ENCODE peak calls at places on chromosomes 13 and 19, in five cellular contexts. T, J, R, V and A are unnamed samples.

GRCh38 chr13:24251525-24251924 is 57.9 kb upstream of the C1QTNF9 start:
- DNase-seq in T (peak), J (no peak), R (peak), V (no peak), A (peak)

GRCh38 chr19:17725422-17726078 is 6.3 kb downstream of the MAP1S start:
- DNase-seq in T (no peak), J (no peak), R (no peak), V (no peak), A (no peak)

GRCh38 chr13:95160112-95160906 is 140.9 kb downstream of the ABCC4 start:
- DNase-seq in T (no peak), J (no peak), R (no peak), V (no peak), A (no peak)

GRCh38 chr19:3968556-3969434 is 2.1 kb downstream of the DAPK3 start:
- DNase-seq in T (no peak), J (peak), R (no peak), V (peak), A (no peak)

GRCh38 chr13:92313382-92313781 is 913.2 kb upstream of the GPC6 start:
- DNase-seq in T (no peak), J (no peak), R (no peak), V (no peak), A (no peak)

GRCh38 chr19:30340724-30341595 is 31.2 kb upstream of the ZNF536 start:
- DNase-seq in T (no peak), J (no peak), R (no peak), V (no peak), A (no peak)

GRCh38 chr13:34943675-34944634 is 1.9 kb downstream of the NBEA start:
- DNase-seq in T (no peak), J (no peak), R (no peak), V (no peak), A (no peak)

GRCh38 chr19:48466571-48467325 is 2.4 kb upstream of the CYTH2 start:
- DNase-seq in T (no peak), J (no peak), R (no peak), V (peak), A (no peak)

GRCh38 chr19:8209965-8210659 is 942 bp downstream of the CERS4 start:
- DNase-seq in T (no peak), J (peak), R (no peak), V (no peak), A (no peak)

GRCh38 chr19:49348305-49349188 is 13.3 kb downstream of the CD37 start:
- DNase-seq in T (no peak), J (no peak), R (no peak), V (no peak), A (no peak)

GRCh38 chr19:12985049-12985776 is 10.1 kb upstream of the NFIX start:
- DNase-seq in T (no peak), J (peak), R (no peak), V (peak), A (no peak)

GRCh38 chr19:57887195-57887941 is 1.5 kb downstream of the ZNF814 start:
- DNase-seq in T (no peak), J (no peak), R (no peak), V (no peak), A (no peak)

GRCh38 chr13:99237981-99238662 is 20.1 kb downstream of the GPR18 start:
- DNase-seq in T (no peak), J (no peak), R (no peak), V (peak), A (peak)

GRCh38 chr19:49441210-49441959 is at the start of gene SLC17A7:
- DNase-seq in T (no peak), J (peak), R (no peak), V (no peak), A (no peak)

GRCh38 chr13:35489050-35489449 is 12.6 kb upstream of the MAB21L1 start:
- DNase-seq in T (no peak), J (no peak), R (no peak), V (no peak), A (no peak)

GRCh38 chr13:46160474-46161066 is 21.4 kb downstream of the LCP1 start:
- DNase-seq in T (no peak), J (peak), R (peak), V (no peak), A (peak)

GRCh38 chr19:1383311-1384084 is at the start of gene NDUFS7:
- DNase-seq in T (peak), J (peak), R (peak), V (peak), A (peak)

GRCh38 chr13:93953856-93954255 is 525.6 kb downstream of the DCT start:
- DNase-seq in T (no peak), J (no peak), R (no peak), V (no peak), A (no peak)

GRCh38 chr19:48728882-48729645 is 9.5 kb upstream of the MAMSTR start:
- DNase-seq in T (no peak), J (no peak), R (no peak), V (no peak), A (no peak)

GRCh38 chr13:45015300-45015699 is 26.0 kb downstream of the GPALPP1 start:
- DNase-seq in T (no peak), J (no peak), R (no peak), V (peak), A (no peak)

GRCh38 chr13:104460553-104460952 is 1394.3 kb upstream of the SLC10A2 start:
- DNase-seq in T (no peak), J (no peak), R (no peak), V (no peak), A (no peak)

GRCh38 chr13:98214008-98214643 is 37.1 kb upstream of the RNF113B start:
- DNase-seq in T (no peak), J (peak), R (no peak), V (no peak), A (no peak)

GRCh38 chr13:85283408-85283807 is 515.8 kb downstream of the SLITRK6 start:
- DNase-seq in T (no peak), J (no peak), R (no peak), V (no peak), A (no peak)

GRCh38 chr13:101157261-101157660 is 259.0 kb downstream of the NALCN start:
- DNase-seq in T (no peak), J (no peak), R (no peak), V (no peak), A (no peak)